ENCODE peak calls at places on chromosomes 1 and 21, in six cellular contexts. W, V, Z, P, B and T are unnamed samples.

GRCh38 chr1:208036177-208036808 is 125.4 kb upstream of the CD34 start:
- DNase-seq in W (no peak), V (no peak), Z (no peak), P (peak), B (no peak), T (no peak)

GRCh38 chr1:54904476-54905048 is 17.6 kb upstream of the DHCR24 start:
- DNase-seq in W (no peak), V (no peak), Z (no peak), P (no peak), B (peak), T (peak)

GRCh38 chr21:45091540-45092322 is 17.4 kb downstream of the ADARB1 start:
- DNase-seq in W (peak), V (no peak), Z (no peak), P (no peak), B (peak), T (no peak)

GRCh38 chr1:217955723-217956122 is 324.6 kb downstream of the SPATA17 start:
- DNase-seq in W (no peak), V (no peak), Z (no peak), P (no peak), B (no peak), T (no peak)

GRCh38 chr1:172845371-172845770 is 186.5 kb downstream of the FASLG start:
- DNase-seq in W (no peak), V (peak), Z (no peak), P (no peak), B (no peak), T (no peak)

GRCh38 chr21:43991447-43991991 is 20.6 kb upstream of the TRAPPC10 start:
- DNase-seq in W (peak), V (no peak), Z (no peak), P (no peak), B (no peak), T (no peak)

GRCh38 chr1:227316941-227317540 is 1.3 kb downstream of the CDC42BPA start:
- DNase-seq in W (no peak), V (no peak), Z (no peak), P (peak), B (peak), T (no peak)

GRCh38 chr1:9121891-9122409 is 7.0 kb downstream of the GPR157 start:
- DNase-seq in W (no peak), V (peak), Z (no peak), P (no peak), B (no peak), T (no peak)

GRCh38 chr1:160206421-160207117 is 1.4 kb downstream of the PEA15 start:
- DNase-seq in W (peak), V (no peak), Z (no peak), P (peak), B (peak), T (peak)

GRCh38 chr1:155518484-155518883 is 44.1 kb downstream of the ASH1L start:
- DNase-seq in W (no peak), V (no peak), Z (no peak), P (no peak), B (no peak), T (no peak)